ENCODE peak calls at places on chromosomes 16 and 17, in eight cellular contexts. F is mucosa of descending colon; N is CD8-positive, alpha-beta memory T cell; A is MM.1S; O is CD8-positive, alpha-beta T cell; W is heart left ventricle; V is ascending aorta; U is adipocyte. G is an unnamed sample.

GRCh38 chr16:54363760-54364159 is 77.2 kb upstream of the IRX3 start:
- DNase-seq in F (no peak), N (no peak), A (no peak), O (no peak), W (no peak), V (no peak), U (no peak), G (no peak)

GRCh38 chr17:10292057-10292931 is 80.5 kb downstream of the MYH13 start:
- DNase-seq in F (no peak), N (no peak), A (no peak), O (no peak), W (peak; percentile 59), V (no peak), U (peak; percentile 37), G (peak; percentile 12)

GRCh38 chr17:10516638-10517037 is 1.7 kb downstream of the MYH1 start:
- DNase-seq in F (no peak), N (no peak), A (no peak), O (no peak), W (no peak), V (no peak), U (no peak), G (no peak)

GRCh38 chr17:72408641-72409040 is 287.8 kb downstream of the SOX9 start:
- DNase-seq in F (no peak), N (no peak), A (no peak), O (no peak), W (no peak), V (no peak), U (no peak), G (no peak)

GRCh38 chr16:85615014-85615851 is 2.1 kb downstream of the GSE1 start:
- DNase-seq in F (peak; percentile 92), N (peak; percentile 54), A (no peak), O (peak; percentile 53), W (peak; percentile 56), V (no peak), U (no peak), G (peak; percentile 52)

GRCh38 chr16:27177031-27177774 is 26.1 kb upstream of the KDM8 start:
- DNase-seq in F (no peak), N (no peak), A (no peak), O (no peak), W (no peak), V (no peak), U (peak; percentile 48), G (peak; percentile 60)

GRCh38 chr17:72600934-72601333 is 480.1 kb downstream of the SOX9 start:
- DNase-seq in F (no peak), N (no peak), A (no peak), O (no peak), W (no peak), V (no peak), U (peak; percentile 5), G (no peak)

GRCh38 chr17:75077072-75077489 is 10.7 kb upstream of the SLC16A5 start:
- DNase-seq in F (peak; percentile 82), N (no peak), A (no peak), O (no peak), W (no peak), V (no peak), U (no peak), G (no peak)

GRCh38 chr17:60535382-60536279 is 9.6 kb upstream of the APPBP2 start:
- DNase-seq in F (no peak), N (no peak), A (no peak), O (no peak), W (no peak), V (no peak), U (peak; percentile 83), G (no peak)

GRCh38 chr17:78506454-78507309 is 70.5 kb downstream of the DNAH17 start:
- DNase-seq in F (no peak), N (no peak), A (no peak), O (no peak), W (no peak), V (no peak), U (no peak), G (no peak)

GRCh38 chr17:46025510-46025909 is 26.5 kb downstream of the STH start:
- DNase-seq in F (no peak), N (no peak), A (no peak), O (no peak), W (no peak), V (no peak), U (no peak), G (no peak)

GRCh38 chr17:64458756-64459155 is 9.8 kb downstream of the MILR1 start:
- DNase-seq in F (no peak), N (no peak), A (no peak), O (no peak), W (no peak), V (no peak), U (no peak), G (no peak)

GRCh38 chr16:4486126-4486893 is 10.1 kb downstream of the HMOX2 start:
- DNase-seq in F (no peak), N (no peak), A (no peak), O (no peak), W (peak; percentile 49), V (no peak), U (no peak), G (no peak)

GRCh38 chr16:30670072-30670824 is 12.0 kb downstream of the FBRS start:
- DNase-seq in F (no peak), N (no peak), A (no peak), O (no peak), W (no peak), V (no peak), U (no peak), G (no peak)

GRCh38 chr17:6052926-6053325 is 17.3 kb upstream of the WSCD1 start:
- DNase-seq in F (no peak), N (no peak), A (no peak), O (no peak), W (no peak), V (no peak), U (no peak), G (peak; percentile 69)

GRCh38 chr17:68497885-68498319 is 14.3 kb upstream of the PRKAR1A start:
- DNase-seq in F (no peak), N (no peak), A (peak; percentile 83), O (no peak), W (peak; percentile 17), V (no peak), U (no peak), G (no peak)

GRCh38 chr17:8064590-8065019 is 22.9 kb downstream of the ALOX12B start:
- DNase-seq in F (no peak), N (no peak), A (no peak), O (no peak), W (no peak), V (no peak), U (no peak), G (no peak)

GRCh38 chr16:75385507-75386152 is 47.7 kb downstream of the CFDP1 start:
- DNase-seq in F (no peak), N (peak; percentile 45), A (peak; percentile 34), O (no peak), W (peak; percentile 29), V (no peak), U (peak; percentile 96), G (peak; percentile 59)

GRCh38 chr17:48429638-48430586 is at the start of gene SKAP1:
- DNase-seq in F (peak; percentile 79), N (peak; percentile 74), A (peak; percentile 38), O (peak; percentile 55), W (no peak), V (no peak), U (no peak), G (no peak)

GRCh38 chr17:57549468-57549867 is 195.6 kb downstream of the CCDC182 start:
- DNase-seq in F (no peak), N (no peak), A (no peak), O (no peak), W (no peak), V (no peak), U (no peak), G (no peak)

GRCh38 chr17:57551321-57552079 is 193.6 kb downstream of the CCDC182 start:
- DNase-seq in F (peak; percentile 84), N (peak; percentile 20), A (peak; percentile 96), O (peak; percentile 9), W (no peak), V (no peak), U (no peak), G (no peak)

GRCh38 chr17:57549996-57550395 is 195.1 kb downstream of the CCDC182 start:
- DNase-seq in F (no peak), N (no peak), A (no peak), O (no peak), W (no peak), V (no peak), U (no peak), G (no peak)

GRCh38 chr17:57550671-57551315 is 194.3 kb downstream of the CCDC182 start:
- DNase-seq in F (no peak), N (no peak), A (no peak), O (no peak), W (no peak), V (no peak), U (no peak), G (no peak)

GRCh38 chr17:57548421-57549385 is 196.4 kb downstream of the CCDC182 start:
- DNase-seq in F (no peak), N (no peak), A (no peak), O (no peak), W (peak; percentile 39), V (no peak), U (no peak), G (no peak)
- H3K4me1 ChIP-seq in F (no peaks in the 10 kb centered on the region), N (peaks cover 8% of the 10 kb centered on the region), A (peaks cover 26% of the 10 kb centered on the region), O (peaks cover 26% of the 10 kb centered on the region), W (no peaks in the 10 kb centered on the region), V (peaks cover 18% of the 10 kb centered on the region), U (peaks cover 4% of the 10 kb centered on the region), G (no peaks in the 10 kb centered on the region)

GRCh38 chr16:89472711-89473075 is 17.7 kb downstream of the ANKRD11 start:
- DNase-seq in F (no peak), N (no peak), A (no peak), O (no peak), W (no peak), V (no peak), U (no peak), G (no peak)
- H3K4me1 ChIP-seq in F (peaks cover 54% of the 10 kb centered on the region), N (peaks cover 92% of the 10 kb centered on the region), A (no peaks in the 10 kb centered on the region), O (peaks cover 77% of the 10 kb centered on the region), W (no peaks in the 10 kb centered on the region), V (peaks cover 29% of the 10 kb centered on the region), U (peaks cover 56% of the 10 kb centered on the region), G (peaks cover 66% of the 10 kb centered on the region)

GRCh38 chr17:59355030-59355694 is 23.7 kb downstream of the YPEL2 start:
- DNase-seq in F (no peak), N (no peak), A (no peak), O (no peak), W (no peak), V (no peak), U (no peak), G (peak; percentile 37)

GRCh38 chr17:59357929-59358328 is 26.5 kb downstream of the YPEL2 start:
- DNase-seq in F (no peak), N (no peak), A (no peak), O (no peak), W (no peak), V (no peak), U (peak; percentile 49), G (peak; percentile 85)

GRCh38 chr17:59357219-59357699 is 25.8 kb downstream of the YPEL2 start:
- DNase-seq in F (no peak), N (no peak), A (no peak), O (no peak), W (no peak), V (no peak), U (peak; percentile 28), G (no peak)

GRCh38 chr17:59355695-59356323 is 24.4 kb downstream of the YPEL2 start:
- DNase-seq in F (no peak), N (no peak), A (no peak), O (no peak), W (no peak), V (no peak), U (no peak), G (no peak)

GRCh38 chr17:59356543-59357218 is 25.2 kb downstream of the YPEL2 start:
- DNase-seq in F (no peak), N (no peak), A (no peak), O (no peak), W (no peak), V (no peak), U (peak; percentile 26), G (no peak)
- H3K4me1 ChIP-seq in F (peaks cover 10% of the 10 kb centered on the region), N (peaks cover 50% of the 10 kb centered on the region), A (peaks cover 16% of the 10 kb centered on the region), O (peaks cover 62% of the 10 kb centered on the region), W (no peaks in the 10 kb centered on the region), V (peaks cover 92% of the 10 kb centered on the region), U (peaks cover 43% of the 10 kb centered on the region), G (peaks cover 14% of the 10 kb centered on the region)

GRCh38 chr16:73065617-73066313 is 17.8 kb upstream of the ZFHX3 start:
- DNase-seq in F (peak; percentile 66), N (no peak), A (no peak), O (no peak), W (peak; percentile 46), V (no peak), U (no peak), G (no peak)
- H3K4me1 ChIP-seq in F (peaks cover 27% of the 10 kb centered on the region), N (no peaks in the 10 kb centered on the region), A (no peaks in the 10 kb centered on the region), O (no peaks in the 10 kb centered on the region), W (peaks cover 3% of the 10 kb centered on the region), V (peaks cover 50% of the 10 kb centered on the region), U (peaks cover 46% of the 10 kb centered on the region), G (peaks cover 49% of the 10 kb centered on the region)

G was measured in mammary epithelial cell.